ENCODE peak calls at places on chromosomes 4 and X, in six cellular contexts. One of them, this sample, is unnamed.

GRCh38 chr4:21012851-21013331 is 312.6 kb downstream of the PACRGL start:
- DNase-seq in lower leg skin: no peak
- DNase-seq in sigmoid colon: no peak
- DNase-seq in esophagus squamous epithelium: no peak
- DNase-seq in body of pancreas: no peak
- DNase-seq in A549: no peak
- DNase-seq in this sample: no peak

GRCh38 chrX:38260231-38260630 is 39.6 kb upstream of the SRPX start:
- DNase-seq in esophagus squamous epithelium: no peak
- DNase-seq in A549: peak; percentile 49
- DNase-seq in lower leg skin: no peak
- DNase-seq in body of pancreas: peak; percentile 6
- DNase-seq in sigmoid colon: no peak
- DNase-seq in this sample: no peak

GRCh38 chr4:151218343-151218742 is 58.6 kb upstream of the PRSS48 start:
- DNase-seq in A549: no peak
- DNase-seq in sigmoid colon: no peak
- DNase-seq in lower leg skin: no peak
- DNase-seq in esophagus squamous epithelium: no peak
- DNase-seq in body of pancreas: no peak
- DNase-seq in this sample: no peak

GRCh38 chrX:154485150-154486051 is 1.0 kb downstream of the UBL4A start:
- DNase-seq in sigmoid colon: peak; percentile 71
- DNase-seq in lower leg skin: no peak
- DNase-seq in body of pancreas: peak; percentile 21
- DNase-seq in esophagus squamous epithelium: no peak
- DNase-seq in A549: no peak
- DNase-seq in this sample: peak; percentile 16

GRCh38 chrX:53223068-53223693 is 1.8 kb downstream of the KDM5C start:
- DNase-seq in sigmoid colon: no peak
- DNase-seq in A549: peak; percentile 18
- DNase-seq in esophagus squamous epithelium: no peak
- DNase-seq in body of pancreas: no peak
- DNase-seq in lower leg skin: no peak
- DNase-seq in this sample: no peak

GRCh38 chrX:101659601-101660063 is at the start of gene ARMCX2:
- DNase-seq in esophagus squamous epithelium: no peak
- DNase-seq in sigmoid colon: peak; percentile 86
- DNase-seq in A549: no peak
- DNase-seq in lower leg skin: no peak
- DNase-seq in body of pancreas: peak; percentile 50
- DNase-seq in this sample: peak; percentile 73

GRCh38 chr4:145012841-145013240 is 85.2 kb downstream of the ANAPC10 start:
- DNase-seq in esophagus squamous epithelium: no peak
- DNase-seq in body of pancreas: no peak
- DNase-seq in lower leg skin: no peak
- DNase-seq in A549: peak; percentile 27
- DNase-seq in sigmoid colon: no peak
- DNase-seq in this sample: no peak

GRCh38 chrX:153030801-153031200 is 25.5 kb upstream of the PNMA3 start:
- DNase-seq in lower leg skin: no peak
- DNase-seq in body of pancreas: no peak
- DNase-seq in sigmoid colon: no peak
- DNase-seq in A549: no peak
- DNase-seq in esophagus squamous epithelium: no peak
- DNase-seq in this sample: no peak

GRCh38 chr4:102308032-102308799 is 37.1 kb downstream of the SLC39A8 start:
- DNase-seq in A549: peak; percentile 1
- DNase-seq in lower leg skin: no peak
- DNase-seq in esophagus squamous epithelium: no peak
- DNase-seq in sigmoid colon: no peak
- DNase-seq in body of pancreas: no peak
- DNase-seq in this sample: no peak

GRCh38 chr4:128176643-128177042 is 111.0 kb downstream of the PGRMC2 start:
- DNase-seq in body of pancreas: no peak
- DNase-seq in lower leg skin: no peak
- DNase-seq in sigmoid colon: no peak
- DNase-seq in A549: no peak
- DNase-seq in esophagus squamous epithelium: no peak
- DNase-seq in this sample: no peak

GRCh38 chrX:74179071-74179470 is 124.9 kb upstream of the ZCCHC13 start:
- DNase-seq in esophagus squamous epithelium: no peak
- DNase-seq in sigmoid colon: no peak
- DNase-seq in lower leg skin: no peak
- DNase-seq in A549: peak; percentile 36
- DNase-seq in body of pancreas: no peak
- DNase-seq in this sample: no peak

GRCh38 chrX:3678287-3678686 is 35.2 kb downstream of the PRKX start:
- DNase-seq in body of pancreas: no peak
- DNase-seq in esophagus squamous epithelium: no peak
- DNase-seq in A549: no peak
- DNase-seq in lower leg skin: no peak
- DNase-seq in sigmoid colon: no peak
- DNase-seq in this sample: no peak

GRCh38 chrX:54495814-54496516 is at the start of gene FGD1:
- DNase-seq in lower leg skin: peak; percentile 37
- DNase-seq in A549: peak; percentile 64
- DNase-seq in sigmoid colon: peak; percentile 85
- DNase-seq in esophagus squamous epithelium: no peak
- DNase-seq in body of pancreas: peak; percentile 64
- DNase-seq in this sample: peak; percentile 72

GRCh38 chr4:151830168-151830567 is 69.4 kb upstream of the GATB start:
- DNase-seq in body of pancreas: no peak
- DNase-seq in sigmoid colon: no peak
- DNase-seq in A549: no peak
- DNase-seq in esophagus squamous epithelium: no peak
- DNase-seq in lower leg skin: no peak
- DNase-seq in this sample: no peak

DNA sequence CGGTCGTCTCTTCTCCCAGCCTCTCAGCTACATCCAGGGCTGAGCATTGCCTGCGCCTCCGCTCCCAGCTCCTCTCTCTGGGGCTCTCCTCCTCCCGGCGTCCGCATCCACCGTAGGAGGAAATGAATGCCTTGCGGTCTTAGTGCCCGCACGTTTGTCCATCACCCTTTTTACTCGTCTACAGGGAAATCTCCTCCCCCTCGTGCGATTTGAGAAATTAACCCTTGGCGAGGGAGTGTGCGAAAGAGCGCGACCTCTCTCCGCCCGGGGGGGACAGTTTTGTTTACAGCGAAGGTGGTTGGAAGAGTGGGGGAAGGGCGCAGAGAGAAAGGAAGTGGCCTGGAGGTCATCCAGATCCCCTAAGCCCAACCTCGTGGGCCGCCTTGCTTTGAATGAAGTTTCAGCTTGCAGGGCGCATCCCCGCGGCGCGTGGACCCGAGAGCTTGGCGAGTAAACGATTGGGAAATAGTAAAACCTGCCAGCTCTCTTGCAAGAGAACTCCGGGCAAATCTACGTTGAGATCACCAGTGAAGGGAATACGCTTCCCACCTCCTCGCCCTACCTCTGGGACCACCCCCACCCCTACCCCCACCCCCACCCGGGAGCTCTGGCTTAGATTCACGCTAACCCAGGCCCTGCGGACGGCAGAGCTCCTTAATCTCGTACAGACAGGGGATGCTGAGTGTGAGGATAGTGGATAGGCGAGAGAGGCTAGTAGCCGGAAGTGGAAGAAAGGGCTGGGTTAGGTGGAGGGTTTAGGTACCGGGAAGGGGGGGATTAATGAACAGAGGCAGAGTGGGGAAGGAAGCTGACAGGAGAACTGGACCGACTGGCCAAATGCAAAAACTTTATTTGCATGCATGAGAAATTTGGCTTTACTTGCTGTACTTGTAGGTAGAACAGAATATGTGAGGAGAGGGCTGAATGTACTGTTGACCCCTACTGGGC is at the start of gene ELOVL6:
- DNase-seq in esophagus squamous epithelium: no peak
- DNase-seq in lower leg skin: peak; percentile 48
- DNase-seq in A549: peak; percentile 73
- DNase-seq in sigmoid colon: peak; percentile 79
- DNase-seq in body of pancreas: peak; percentile 51
- DNase-seq in this sample: peak; percentile 66
- TF ChIP-seq POLR2A in esophagus squamous epithelium: no peak
- TF ChIP-seq POLR2A in lower leg skin: no peak
- TF ChIP-seq POLR2A in A549: no peak
- TF ChIP-seq POLR2A in sigmoid colon: no peak
- TF ChIP-seq POLR2A in body of pancreas: peak; percentile 25
- TF ChIP-seq POLR2A in this sample: no peak

DNA sequence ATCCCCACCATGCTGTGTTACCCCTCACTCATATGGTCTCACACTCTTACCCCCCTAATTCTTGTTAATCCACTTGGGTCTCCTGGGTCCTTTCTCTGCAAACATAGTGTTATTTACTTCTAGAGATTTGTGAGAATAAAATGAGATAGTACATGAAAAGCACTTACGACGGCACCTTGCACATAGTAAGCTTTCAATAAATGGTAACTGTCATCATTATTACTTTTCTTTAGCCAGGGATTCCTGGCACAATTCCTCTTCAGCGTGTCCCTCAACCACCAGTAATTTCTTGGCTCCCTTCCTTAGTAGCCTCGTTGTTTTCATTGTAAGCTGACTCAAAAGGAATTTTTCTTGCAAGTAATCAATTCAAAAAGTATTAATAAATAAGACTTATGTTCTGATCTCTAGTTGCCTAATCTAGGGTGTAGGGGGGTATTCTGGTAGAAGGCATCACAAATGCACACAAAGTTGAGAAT is 30.1 kb upstream of the RBMX start:
- DNase-seq in A549: no peak
- DNase-seq in lower leg skin: no peak
- DNase-seq in sigmoid colon: no peak
- DNase-seq in esophagus squamous epithelium: no peak
- DNase-seq in body of pancreas: no peak
- DNase-seq in this sample: no peak
- H3K4me3 ChIP-seq in A549: peak overlapping the region; percentile 84
- H3K4me3 ChIP-seq in lower leg skin: no peak overlapping the region
- H3K4me3 ChIP-seq in sigmoid colon: no peak overlapping the region
- H3K4me3 ChIP-seq in esophagus squamous epithelium: no peak overlapping the region
- H3K4me3 ChIP-seq in body of pancreas: no peak overlapping the region
- H3K4me3 ChIP-seq in this sample: peak overlapping the region; percentile 54

DNA sequence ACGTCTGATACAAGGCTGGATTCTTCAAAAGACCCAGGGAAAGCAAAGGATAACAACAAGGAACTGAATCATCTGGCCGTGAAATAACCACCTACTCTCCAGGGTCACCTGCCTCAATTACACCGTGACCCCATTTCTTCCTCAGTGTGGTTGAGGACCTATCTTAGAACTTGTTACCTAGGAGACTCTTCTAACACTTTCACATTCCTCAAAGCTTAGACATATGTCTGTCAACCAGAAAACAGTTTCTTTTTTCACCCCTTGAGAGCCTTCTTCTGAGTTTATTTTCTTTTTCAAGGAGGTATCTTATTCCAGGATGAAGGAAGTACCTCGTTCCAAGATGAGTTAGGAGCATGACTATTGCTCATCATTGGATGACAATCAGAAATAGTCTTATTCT is 337.8 kb downstream of the ARHGAP24 start:
- DNase-seq in A549: no peak
- DNase-seq in body of pancreas: no peak
- DNase-seq in sigmoid colon: no peak
- DNase-seq in esophagus squamous epithelium: no peak
- DNase-seq in lower leg skin: no peak
- DNase-seq in this sample: no peak
- TF ChIP-seq POLR2A in A549: no peak
- TF ChIP-seq POLR2A in body of pancreas: no peak
- TF ChIP-seq POLR2A in sigmoid colon: no peak
- TF ChIP-seq POLR2A in esophagus squamous epithelium: no peak
- TF ChIP-seq POLR2A in lower leg skin: no peak
- TF ChIP-seq POLR2A in this sample: no peak

DNA sequence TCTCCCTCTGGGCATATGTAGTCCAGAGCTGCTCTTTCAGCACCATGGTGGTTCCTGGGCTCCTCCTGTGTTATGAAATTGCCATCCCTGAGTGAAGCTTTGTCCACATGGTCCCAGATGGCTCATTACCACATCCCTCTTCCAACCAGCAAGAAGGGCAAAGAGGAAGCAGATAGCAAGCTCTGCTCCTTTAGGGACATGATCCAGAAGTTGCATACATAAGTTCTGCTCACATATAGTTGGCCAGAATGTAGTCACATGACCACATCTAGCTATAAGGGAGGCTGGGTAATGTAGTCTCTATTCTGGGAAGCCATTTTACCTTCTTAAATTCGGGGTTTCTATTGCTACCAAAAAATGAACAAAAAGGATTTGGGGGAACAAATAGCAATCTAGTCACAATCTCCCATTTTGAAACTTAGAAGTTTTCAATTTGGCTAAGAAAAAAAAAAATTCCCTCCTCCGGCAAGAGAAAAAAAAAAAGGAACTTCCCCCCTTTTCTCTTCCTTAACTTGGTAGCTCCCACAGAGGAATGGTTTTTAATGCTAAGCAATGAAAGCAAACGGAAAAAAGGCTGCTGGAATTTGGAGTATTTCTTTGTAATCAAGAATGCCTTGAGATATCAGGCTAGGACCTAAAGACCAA is 88.2 kb upstream of the USP9X start:
- DNase-seq in lower leg skin: peak; percentile 20
- DNase-seq in sigmoid colon: no peak
- DNase-seq in esophagus squamous epithelium: no peak
- DNase-seq in A549: peak; percentile 78
- DNase-seq in body of pancreas: peak; percentile 44
- DNase-seq in this sample: no peak
- H3K4me3 ChIP-seq in lower leg skin: no peak overlapping the region
- H3K4me3 ChIP-seq in sigmoid colon: no peak overlapping the region
- H3K4me3 ChIP-seq in esophagus squamous epithelium: no peak overlapping the region
- H3K4me3 ChIP-seq in A549: no peak overlapping the region
- H3K4me3 ChIP-seq in body of pancreas: no peak overlapping the region
- H3K4me3 ChIP-seq in this sample: no peak overlapping the region